ENCODE peak calls at places on chromosomes 2 and 18, in ten cellular contexts. A is left ventricle myocardium inferior; U is cardiac fibroblast; I is effector memory CD8-positive, alpha-beta T cell; R is activated T-cell treated with anti-CD3 and anti-CD28 coated beads for 1 hour; T is fibroblast of gingiva; G is occipital lobe; P is thoracic aorta; K is activated CD4-positive, alpha-beta T cell treated with anti-CD3 and anti-CD28 coated beads, Interleukin-2, amount 50 U/mL, for 4 hours; L is C1 segment of cervical spinal cord. O is an unnamed sample.

GRCh38 chr2:118807668-118808428 is 39.6 kb downstream of the EN1 start:
- DNase-seq in U (no peak), A (no peak), G (no peak), T (no peak), R (no peak), K (no peak), L (no peak), P (no peak), I (no peak), O (no peak)

GRCh38 chr2:75729861-75730260 is 19.1 kb upstream of the GCFC2 start:
- DNase-seq in A (no peak), I (no peak), R (no peak), U (peak), G (no peak), K (no peak), L (no peak), P (no peak), T (no peak), O (no peak)

GRCh38 chr2:230706053-230706498 is 6.6 kb upstream of the CAB39 start:
- DNase-seq in P (no peak), I (no peak), T (no peak), A (no peak), L (no peak), G (no peak), U (no peak), R (no peak), K (no peak), O (no peak)

GRCh38 chr2:169276045-169276444 is 86.3 kb downstream of the LRP2 start:
- DNase-seq in R (no peak), K (no peak), P (no peak), U (peak), I (no peak), L (no peak), G (no peak), T (no peak), A (no peak), O (no peak)

GRCh38 chr2:2866459-2866858 is 511.2 kb downstream of the EIPR1 start:
- DNase-seq in T (no peak), A (no peak), R (no peak), P (no peak), I (no peak), K (no peak), G (no peak), U (no peak), L (no peak), O (no peak)

GRCh38 chr2:178482437-178482836 is 2.2 kb downstream of the PLEKHA3 start:
- DNase-seq in R (no peak), K (no peak), I (no peak), T (no peak), A (no peak), L (no peak), G (no peak), U (no peak), P (no peak), O (no peak)

GRCh38 chr2:72051971-72052505 is 95.6 kb downstream of the CYP26B1 start:
- DNase-seq in R (no peak), K (no peak), G (no peak), P (no peak), L (no peak), U (peak), T (no peak), I (no peak), A (no peak), O (no peak)

GRCh38 chr2:65708129-65708528 is 275.7 kb upstream of the SPRED2 start:
- DNase-seq in U (no peak), A (no peak), K (no peak), G (no peak), P (no peak), R (no peak), I (no peak), L (no peak), T (peak), O (no peak)

GRCh38 chr2:11753886-11754704 is 7.7 kb downstream of the LPIN1 start:
- DNase-seq in U (peak), A (no peak), L (no peak), I (peak), T (peak), G (no peak), R (peak), P (no peak), K (peak), O (no peak)

GRCh38 chr2:31784868-31785267 is 204.1 kb upstream of the SRD5A2 start:
- DNase-seq in R (no peak), A (no peak), I (no peak), L (no peak), U (no peak), P (no peak), K (no peak), T (no peak), G (no peak), O (no peak)

GRCh38 chr2:43060435-43061016 is 165.9 kb downstream of the ZFP36L2 start:
- DNase-seq in A (no peak), G (no peak), U (no peak), I (no peak), R (no peak), K (no peak), L (no peak), P (no peak), T (no peak), O (no peak)

GRCh38 chr2:78541451-78542267 is 483.8 kb upstream of the REG3G start:
- DNase-seq in K (no peak), I (no peak), P (no peak), G (no peak), U (no peak), A (no peak), T (no peak), R (no peak), L (no peak), O (no peak)

GRCh38 chr18:25805323-25805722 is 285.1 kb downstream of the SS18 start:
- DNase-seq in K (no peak), L (no peak), U (peak), I (no peak), T (peak), P (no peak), R (no peak), A (no peak), G (peak), O (peak)